ENCODE peak calls at places on chromosomes 13 and 19, in four cellular contexts. V is activated CD4-positive, alpha-beta T cell treated with anti-CD3 and anti-CD28 coated beads for 1 hour; R is NCI-H1105; E is fibroblast of pulmonary artery. W is an unnamed sample.

GRCh38 chr19:18636969-18637629 is at the start of gene KLHL26:
- DNase-seq in V (no peak), R (no peak), E (no peak), W (no peak)

GRCh38 chr19:55206664-55207500 is 2.4 kb downstream of the PTPRH start:
- DNase-seq in V (no peak), R (no peak), E (peak; percentile 91), W (peak; percentile 74)

GRCh38 chr13:51801631-51802099 is 2.3 kb downstream of the DHRS12 start:
- DNase-seq in V (no peak), R (no peak), E (no peak), W (no peak)

GRCh38 chr13:75416327-75417005 is 65.5 kb downstream of the TBC1D4 start:
- DNase-seq in V (no peak), R (no peak), E (no peak), W (no peak)

GRCh38 chr13:46278474-46278873 is 66.7 kb downstream of the LRRC63 start:
- DNase-seq in V (no peak), R (no peak), E (no peak), W (no peak)

GRCh38 chr19:34241513-34242337 is 12.6 kb upstream of the GARRE1 start:
- DNase-seq in V (no peak), R (peak; percentile 60), E (no peak), W (peak; percentile 73)

GRCh38 chr19:30334841-30335240 is 37.3 kb upstream of the ZNF536 start:
- DNase-seq in V (no peak), R (no peak), E (no peak), W (no peak)

GRCh38 chr13:20473888-20474287 is 51.8 kb downstream of the CRYL1 start:
- DNase-seq in V (no peak), R (no peak), E (no peak), W (no peak)

GRCh38 chr19:54138777-54139256 is 1.3 kb downstream of the CNOT3 start:
- DNase-seq in V (no peak), R (no peak), E (no peak), W (no peak)

GRCh38 chr19:49214701-49215100 is 57.1 kb downstream of the TRPM4 start:
- DNase-seq in V (no peak), R (no peak), E (no peak), W (no peak)

GRCh38 chr13:30870049-30870884 is 35.8 kb upstream of the MEDAG start:
- DNase-seq in V (no peak), R (no peak), E (peak; percentile 99), W (no peak)

GRCh38 chr19:16626796-16627193 is 1.2 kb downstream of the MED26 start:
- DNase-seq in V (no peak), R (no peak), E (no peak), W (no peak)

GRCh38 chr19:11390933-11391680 is 7.0 kb upstream of the EPOR start:
- DNase-seq in V (no peak), R (no peak), E (no peak), W (no peak)

GRCh38 chr13:109336730-109337129 is 449.7 kb downstream of the IRS2 start:
- DNase-seq in V (no peak), R (no peak), E (peak; percentile 77), W (no peak)

GRCh38 chr13:98523455-98524102 is 53.3 kb downstream of the STK24 start:
- DNase-seq in V (no peak), R (no peak), E (no peak), W (no peak)

GRCh38 chr19:2469102-2469914 is 6.6 kb upstream of the GADD45B start:
- DNase-seq in V (no peak), R (no peak), E (peak; percentile 76), W (no peak)

GRCh38 chr13:106118050-106118449 is 417.4 kb downstream of the EFNB2 start:
- DNase-seq in V (no peak), R (no peak), E (peak; percentile 24), W (no peak)

GRCh38 chr19:778910-779653 is 18.2 kb upstream of the PTBP1 start:
- DNase-seq in V (no peak), R (no peak), E (peak; percentile 95), W (no peak)

GRCh38 chr19:1237754-1238372 is at the start of gene CBARP:
- DNase-seq in V (no peak), R (peak; percentile 23), E (peak; percentile 32), W (no peak)

GRCh38 chr19:37329686-37330085 is 41.2 kb upstream of the ZNF527 start:
- DNase-seq in V (no peak), R (no peak), E (peak; percentile 14), W (peak; percentile 32)

GRCh38 chr19:6047256-6047655 is 63.0 kb downstream of the RFX2 start:
- DNase-seq in V (no peak), R (no peak), E (no peak), W (no peak)

GRCh38 chr19:532578-533484 is 1.3 kb downstream of the CDC34 start:
- DNase-seq in V (no peak), R (peak; percentile 71), E (peak; percentile 73), W (no peak)

GRCh38 chr19:58033741-58034475 is at the start of gene ZSCAN1:
- DNase-seq in V (no peak), R (no peak), E (peak; percentile 49), W (peak; percentile 59)